ENCODE peak calls at places on chromosomes 2 and 18, in seven cellular contexts. R is left lung, U is WERI-Rb-1, J is IMR-90, L is right lobe of liver, N is tibial nerve, Q is testis. E is an unnamed sample.

GRCh38 chr2:178106053-178106452 is 6.2 kb upstream of the RBM45 start:
- DNase-seq in R (no peak), U (no peak), J (no peak), L (no peak), N (no peak), Q (no peak), E (no peak)

GRCh38 chr2:145194671-145195070 is 674.8 kb upstream of the ZEB2 start:
- DNase-seq in R (no peak), U (no peak), J (no peak), L (no peak), N (no peak), Q (no peak), E (no peak)

GRCh38 chr18:60965856-60966255 is 367.4 kb upstream of the CDH20 start:
- DNase-seq in R (no peak), U (no peak), J (no peak), L (no peak), N (no peak), Q (no peak), E (no peak)

GRCh38 chr2:222939979-222940378 is 79.1 kb downstream of the ACSL3 start:
- DNase-seq in R (no peak), U (no peak), J (no peak), L (no peak), N (no peak), Q (no peak), E (no peak)

GRCh38 chr2:180519276-180519675 is 461.1 kb upstream of the UBE2E3 start:
- DNase-seq in R (no peak), U (no peak), J (peak; percentile 68), L (no peak), N (no peak), Q (no peak), E (no peak)

GRCh38 chr2:109098251-109098920 is 30.6 kb upstream of the SH3RF3 start:
- DNase-seq in R (no peak), U (no peak), J (peak; percentile 23), L (no peak), N (no peak), Q (no peak), E (no peak)

GRCh38 chr2:233343171-233343705 is 11.1 kb upstream of the DGKD start:
- DNase-seq in R (no peak), U (peak; percentile 41), J (no peak), L (no peak), N (no peak), Q (no peak), E (no peak)

GRCh38 chr18:58174285-58174684 is 130.3 kb downstream of the NEDD4L start:
- DNase-seq in R (no peak), U (no peak), J (no peak), L (no peak), N (no peak), Q (no peak), E (no peak)

GRCh38 chr2:133579295-133579694 is 11.0 kb upstream of the NCKAP5 start:
- DNase-seq in R (no peak), U (no peak), J (peak; percentile 80), L (peak; percentile 84), N (no peak), Q (no peak), E (no peak)

GRCh38 chr2:23651187-23651983 is 266.4 kb downstream of the KLHL29 start:
- DNase-seq in R (no peak), U (no peak), J (peak; percentile 92), L (no peak), N (no peak), Q (no peak), E (no peak)

GRCh38 chr2:98514879-98515570 is 70.4 kb downstream of the INPP4A start:
- DNase-seq in R (no peak), U (no peak), J (peak; percentile 68), L (no peak), N (no peak), Q (no peak), E (no peak)

GRCh38 chr2:224151161-224151560 is 112.1 kb upstream of the SERPINE2 start:
- DNase-seq in R (no peak), U (no peak), J (peak; percentile 69), L (no peak), N (no peak), Q (no peak), E (no peak)

GRCh38 chr2:242038166-242038927 is 168.8 kb downstream of the RTP5 start:
- DNase-seq in R (no peak), U (no peak), J (no peak), L (peak; percentile 54), N (no peak), Q (no peak), E (no peak)

GRCh38 chr18:50131591-50131990 is 63.4 kb downstream of the MYO5B start:
- DNase-seq in R (no peak), U (no peak), J (no peak), L (no peak), N (no peak), Q (no peak), E (no peak)

GRCh38 chr2:47429795-47430194 is 26.8 kb downstream of the MSH2 start:
- DNase-seq in R (no peak), U (no peak), J (peak; percentile 62), L (no peak), N (no peak), Q (no peak), E (no peak)

GRCh38 chr2:19868705-19869550 is 32.9 kb downstream of the TTC32 start:
- DNase-seq in R (peak; percentile 54), U (no peak), J (no peak), L (no peak), N (no peak), Q (peak; percentile 69), E (peak; percentile 67)

GRCh38 chr2:47218066-47218581 is 63.0 kb upstream of the STPG4 start:
- DNase-seq in R (peak; percentile 39), U (no peak), J (no peak), L (no peak), N (no peak), Q (no peak), E (no peak)

DNA sequence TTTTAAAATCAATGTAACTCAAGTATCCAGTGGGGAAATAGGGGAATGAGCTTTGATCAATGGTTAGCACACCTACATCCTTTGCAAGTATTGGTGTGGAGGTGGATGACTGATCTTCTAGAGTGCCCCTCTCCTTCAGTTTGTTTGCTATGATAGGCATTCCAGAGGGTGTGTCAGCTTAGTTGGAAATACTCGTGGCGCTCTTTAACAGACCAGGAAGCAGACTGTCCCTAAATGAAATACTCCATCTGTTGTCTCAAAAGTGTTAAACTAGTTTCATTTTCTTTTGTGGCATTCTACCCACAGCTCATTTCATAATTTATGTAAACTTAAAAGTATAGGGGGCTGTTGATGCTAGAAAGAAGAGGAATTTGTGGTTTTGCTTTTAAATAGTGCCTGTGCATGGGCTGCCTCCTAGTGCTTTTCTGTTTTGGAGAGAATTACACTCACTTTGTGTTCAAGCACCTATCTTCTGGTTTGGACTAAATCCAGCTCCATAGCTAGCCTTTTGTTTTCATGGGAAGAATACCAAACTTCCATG is 66.2 kb downstream of the STAT1 start:
- DNase-seq in R (no peak), U (no peak), J (peak; percentile 81), L (no peak), N (no peak), Q (no peak), E (no peak)
- TF ChIP-seq CTCF in R (no peak), U (no peak), J (peak; percentile 39), L (no peak), N (no peak), Q (no peak), E (no peak)

DNA sequence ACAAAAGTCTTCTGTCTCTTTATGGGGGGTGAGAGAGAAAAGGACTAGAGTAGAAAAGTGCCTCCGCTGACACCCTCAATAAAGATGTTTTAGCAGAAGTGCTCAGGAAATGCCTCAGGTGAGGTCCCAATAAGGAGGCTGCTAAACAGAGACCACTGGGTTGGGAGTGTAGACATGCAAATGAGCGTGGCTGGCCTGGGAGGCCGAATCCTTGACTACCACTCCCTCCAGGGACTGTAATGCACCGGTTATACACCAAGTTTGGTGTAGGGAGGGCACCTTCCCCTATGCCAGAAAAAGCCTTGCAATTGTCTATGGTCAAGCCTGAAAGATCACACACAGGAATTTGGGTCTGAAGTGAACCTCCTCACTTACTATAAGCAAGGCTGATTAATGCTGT is 1.8 kb downstream of the TMX3 start:
- DNase-seq in R (no peak), U (no peak), J (no peak), L (no peak), N (no peak), Q (no peak), E (no peak)
- H3K27ac ChIP-seq in R (no peak overlapping the region), U (no peak overlapping the region), J (no peak overlapping the region), L (no peak overlapping the region), N (no peak overlapping the region), Q (no peak overlapping the region), E (no peak overlapping the region)

DNA sequence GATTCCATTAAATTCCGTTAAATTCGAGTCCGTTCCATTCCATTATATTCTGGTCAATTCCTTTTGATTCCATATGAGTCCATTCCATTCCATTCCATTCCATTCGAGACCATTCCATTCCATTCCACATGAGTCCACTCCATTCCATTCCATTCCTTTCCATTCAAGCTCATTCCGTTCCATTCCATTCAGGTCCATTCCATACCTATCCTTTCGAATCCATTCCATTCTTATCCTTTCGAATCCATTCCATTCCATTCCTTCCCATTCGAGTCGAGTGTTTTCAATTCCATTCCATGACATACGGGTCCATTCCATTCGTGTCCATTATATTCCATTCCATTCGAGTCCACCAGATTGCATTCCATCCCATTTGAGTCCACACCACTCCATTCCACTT is 1127.4 kb downstream of the RPIA start:
- DNase-seq in R (no peak), U (no peak), J (no peak), L (no peak), N (no peak), Q (no peak), E (no peak)
- H3K9me3 ChIP-seq in R (peaks cover 71% of the 10 kb centered on the region), U (peaks cover 23% of the 10 kb centered on the region), J (peaks cover 40% of the 10 kb centered on the region), L (peaks cover 2% of the 10 kb centered on the region), N (peaks cover 6% of the 10 kb centered on the region), Q (no peaks in the 10 kb centered on the region), E (peaks cover 70% of the 10 kb centered on the region)

GRCh38 chr2:160928854-160929301 is 231.3 kb upstream of the TANK start:
- DNase-seq in R (no peak), U (no peak), J (peak; percentile 31), L (no peak), N (no peak), Q (no peak), E (no peak)

GRCh38 chr2:160932960-160933359 is 227.3 kb upstream of the TANK start:
- DNase-seq in R (no peak), U (no peak), J (peak; percentile 85), L (no peak), N (no peak), Q (no peak), E (no peak)

GRCh38 chr2:160921401-160921964 is 238.7 kb upstream of the TANK start:
- DNase-seq in R (no peak), U (no peak), J (no peak), L (no peak), N (no peak), Q (no peak), E (no peak)

GRCh38 chr2:160924936-160925353 is 235.3 kb upstream of the TANK start:
- DNase-seq in R (no peak), U (no peak), J (no peak), L (no peak), N (no peak), Q (no peak), E (no peak)

DNA sequence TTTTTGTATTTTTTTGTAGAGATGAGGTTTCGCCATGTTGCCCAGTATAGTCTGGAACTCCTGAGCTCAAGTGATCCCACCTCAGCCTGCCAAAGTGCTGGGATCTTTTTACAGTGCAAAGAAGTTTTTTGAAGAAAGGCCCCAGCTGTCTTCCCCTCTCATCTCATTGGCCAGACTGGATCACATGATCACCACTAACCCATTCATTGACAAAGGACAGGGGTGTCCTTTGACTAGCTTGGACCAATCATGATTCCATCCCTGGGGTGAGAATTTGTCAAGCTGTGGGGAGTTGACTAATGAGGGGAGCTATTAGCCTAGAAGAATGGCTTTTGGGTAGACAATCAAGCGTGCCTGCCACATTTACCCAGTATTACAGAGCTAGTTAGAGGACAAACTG is 232.9 kb upstream of the TANK start:
- DNase-seq in R (no peak), U (no peak), J (no peak), L (no peak), N (no peak), Q (no peak), E (no peak)
- TF ChIP-seq CTCF in R (no peak), U (no peak), J (no peak), L (no peak), N (no peak), Q (no peak), E (no peak)